ENCODE peak calls at places on chromosomes 5 and 9, in five cellular contexts. V is CD8-positive, alpha-beta memory T cell; Y is activated effector memory CD4-positive, alpha-beta T cell treated with Interleukin-2 at 50 U/mL for 16 hours; X is T-helper 22 cell; C is EL. F is an unnamed sample.

GRCh38 chr5:79025054-79025465 is 40.0 kb upstream of the ARSB start:
- DNase-seq in X (no peak), V (peak), C (peak), Y (peak), F (peak)

GRCh38 chr9:38234479-38234878 is 158.0 kb upstream of the ALDH1B1 start:
- DNase-seq in C (no peak), V (no peak), X (no peak), Y (no peak), F (no peak)

GRCh38 chr5:69217154-69217731 is 17.4 kb upstream of the CDK7 start:
- DNase-seq in V (no peak), C (no peak), Y (peak), X (peak), F (no peak)

GRCh38 chr5:11608530-11608929 is 295.7 kb downstream of the CTNND2 start:
- DNase-seq in V (no peak), C (no peak), Y (no peak), X (no peak), F (no peak)

GRCh38 chr9:75712690-75713089 is 177.8 kb upstream of the PCSK5 start:
- DNase-seq in C (no peak), Y (no peak), V (no peak), X (no peak), F (no peak)

GRCh38 chr9:116576386-116576785 is 110.7 kb upstream of the TRIM32 start:
- DNase-seq in X (no peak), Y (no peak), C (peak), V (no peak), F (no peak)

GRCh38 chr5:120613729-120614128 is 149.6 kb downstream of the PRR16 start:
- DNase-seq in X (no peak), Y (no peak), V (no peak), C (peak), F (no peak)

GRCh38 chr5:2201832-2202231 is 319.1 kb upstream of the IRX4 start:
- DNase-seq in C (no peak), X (no peak), V (no peak), Y (no peak), F (no peak)

GRCh38 chr5:150781706-150782614 is 3.4 kb downstream of the SMIM3 start:
- DNase-seq in C (peak), X (no peak), Y (no peak), V (no peak), F (no peak)

GRCh38 chr5:168179185-168179584 is 112.3 kb upstream of the WWC1 start:
- DNase-seq in V (no peak), X (no peak), Y (no peak), C (no peak), F (no peak)

GRCh38 chr9:91207481-91207888 is 154.2 kb downstream of the AUH start:
- DNase-seq in C (peak), Y (no peak), X (no peak), V (no peak), F (peak)

GRCh38 chr9:101711330-101711941 is 27.0 kb downstream of the GRIN3A start:
- DNase-seq in X (no peak), C (peak), Y (no peak), V (peak), F (no peak)

GRCh38 chr5:149320791-149321330 is 24.4 kb upstream of the GRPEL2 start:
- DNase-seq in Y (no peak), C (peak), X (no peak), V (no peak), F (peak)

F was measured in NCI-H226.